ENCODE peak calls at places on chromosomes 6 and 20, in eight cellular contexts. B is lower leg skin, R is activated B cell treated with CpG ODN at 0.5 μM for 24 hours, W is IMR-90, Q is B cell, Z is astrocyte of the spinal cord, I is esophagus muscularis mucosa, E is tibial artery. O is an unnamed sample.

GRCh38 chr6:134340574-134340973 is 22.7 kb upstream of the SGK1 start:
- DNase-seq in B (no peak), R (no peak), W (no peak), Q (no peak), Z (no peak), I (no peak), E (no peak), O (no peak)

GRCh38 chr6:35283361-35283760 is 14.3 kb upstream of the DEF6 start:
- DNase-seq in B (no peak), R (no peak), W (no peak), Q (no peak), Z (no peak), I (no peak), E (no peak), O (no peak)

GRCh38 chr6:68038815-68039408 is 596.2 kb upstream of the ADGRB3 start:
- DNase-seq in B (no peak), R (no peak), W (no peak), Q (no peak), Z (no peak), I (no peak), E (no peak), O (no peak)

GRCh38 chr20:26209171-26209941 is 512.7 kb upstream of the ZNF337 start:
- DNase-seq in B (no peak), R (no peak), W (peak), Q (no peak), Z (no peak), I (no peak), E (peak), O (no peak)

GRCh38 chr6:55696041-55696440 is 117.0 kb upstream of the HMGCLL1 start:
- DNase-seq in B (no peak), R (no peak), W (no peak), Q (no peak), Z (no peak), I (no peak), E (no peak), O (no peak)

GRCh38 chr6:33633462-33634158 is 12.5 kb downstream of the ITPR3 start:
- DNase-seq in B (peak), R (peak), W (peak), Q (peak), Z (peak), I (no peak), E (peak), O (peak)

GRCh38 chr6:168086616-168087015 is 7.6 kb upstream of the FRMD1 start:
- DNase-seq in B (no peak), R (no peak), W (no peak), Q (no peak), Z (no peak), I (no peak), E (no peak), O (no peak)

GRCh38 chr20:53581444-53582311 is 12.0 kb downstream of the ZNF217 start:
- DNase-seq in B (peak), R (no peak), W (no peak), Q (peak), Z (no peak), I (no peak), E (no peak), O (no peak)

GRCh38 chr6:168122521-168122920 is 43.5 kb upstream of the FRMD1 start:
- DNase-seq in B (peak), R (peak), W (no peak), Q (no peak), Z (no peak), I (peak), E (peak), O (no peak)

GRCh38 chr6:17851720-17852161 is 135.7 kb downstream of the KIF13A start:
- DNase-seq in B (no peak), R (no peak), W (peak), Q (no peak), Z (peak), I (no peak), E (no peak), O (no peak)

GRCh38 chr6:115896538-115897129 is 164.1 kb downstream of the FRK start:
- DNase-seq in B (no peak), R (no peak), W (peak), Q (no peak), Z (peak), I (no peak), E (no peak), O (no peak)

GRCh38 chr6:84033523-84034451 is at the start of gene MRAP2:
- DNase-seq in B (no peak), R (no peak), W (no peak), Q (no peak), Z (peak), I (no peak), E (peak), O (no peak)

GRCh38 chr6:4645713-4646356 is 130.4 kb upstream of the CDYL start:
- DNase-seq in B (no peak), R (no peak), W (no peak), Q (no peak), Z (no peak), I (peak), E (no peak), O (no peak)

GRCh38 chr20:54713727-54714126 is 238.3 kb downstream of the DOK5 start:
- DNase-seq in B (no peak), R (no peak), W (no peak), Q (no peak), Z (no peak), I (no peak), E (no peak), O (no peak)

GRCh38 chr6:130366011-130366963 is at the start of gene TMEM200A:
- DNase-seq in B (peak), R (no peak), W (peak), Q (no peak), Z (peak), I (peak), E (peak), O (no peak)

GRCh38 chr20:64109390-64109747 is 2.0 kb upstream of the NPBWR2 start:
- DNase-seq in B (peak), R (no peak), W (no peak), Q (peak), Z (no peak), I (no peak), E (no peak), O (no peak)

GRCh38 chr6:87832025-87832825 is 130.2 kb upstream of the AKIRIN2 start:
- DNase-seq in B (no peak), R (no peak), W (peak), Q (peak), Z (peak), I (no peak), E (no peak), O (no peak)

GRCh38 chr20:47252879-47253307 is 103.6 kb downstream of the ZMYND8 start:
- DNase-seq in B (no peak), R (no peak), W (no peak), Q (no peak), Z (no peak), I (no peak), E (no peak), O (no peak)

GRCh38 chr6:147506704-147507114 is 1.8 kb upstream of the SAMD5 start:
- DNase-seq in B (peak), R (no peak), W (peak), Q (no peak), Z (peak), I (no peak), E (peak), O (no peak)

GRCh38 chr6:168188974-168189678 is 110.1 kb upstream of the FRMD1 start:
- DNase-seq in B (peak), R (no peak), W (no peak), Q (no peak), Z (no peak), I (no peak), E (peak), O (no peak)

GRCh38 chr6:41675176-41675767 is 37.0 kb downstream of the MDFI start:
- DNase-seq in B (no peak), R (no peak), W (no peak), Q (no peak), Z (no peak), I (no peak), E (peak), O (no peak)

GRCh38 chr6:157779705-157780604 is 43.1 kb upstream of the SNX9 start:
- DNase-seq in B (no peak), R (no peak), W (peak), Q (no peak), Z (no peak), I (no peak), E (no peak), O (no peak)

GRCh38 chr20:53654932-53655674 is 61.5 kb upstream of the ZNF217 start:
- DNase-seq in B (peak), R (no peak), W (no peak), Q (peak), Z (no peak), I (no peak), E (peak), O (no peak)

GRCh38 chr6:31497595-31498476 is at the start of gene MICB:
- DNase-seq in B (peak), R (peak), W (peak), Q (peak), Z (peak), I (peak), E (peak), O (no peak)
- TF ChIP-seq CTCF in B (no peak), R (no peak), W (no peak), Q (no peak), Z (no peak), I (no peak), E (no peak), O (no peak)

GRCh38 chr6:36577298-36577697 is 16.9 kb upstream of the SRSF3 start:
- DNase-seq in B (no peak), R (no peak), W (peak), Q (no peak), Z (peak), I (no peak), E (no peak), O (no peak)
- TF ChIP-seq CTCF in B (no peak), R (no peak), W (no peak), Q (no peak), Z (no peak), I (no peak), E (no peak), O (no peak)

GRCh38 chr6:122405417-122405816 is 6.0 kb downstream of the HSF2 start:
- DNase-seq in B (no peak), R (no peak), W (peak), Q (no peak), Z (no peak), I (no peak), E (no peak), O (no peak)
- TF ChIP-seq CTCF in B (no peak), R (no peak), W (peak), Q (no peak), Z (peak), I (no peak), E (no peak), O (no peak)

DNA sequence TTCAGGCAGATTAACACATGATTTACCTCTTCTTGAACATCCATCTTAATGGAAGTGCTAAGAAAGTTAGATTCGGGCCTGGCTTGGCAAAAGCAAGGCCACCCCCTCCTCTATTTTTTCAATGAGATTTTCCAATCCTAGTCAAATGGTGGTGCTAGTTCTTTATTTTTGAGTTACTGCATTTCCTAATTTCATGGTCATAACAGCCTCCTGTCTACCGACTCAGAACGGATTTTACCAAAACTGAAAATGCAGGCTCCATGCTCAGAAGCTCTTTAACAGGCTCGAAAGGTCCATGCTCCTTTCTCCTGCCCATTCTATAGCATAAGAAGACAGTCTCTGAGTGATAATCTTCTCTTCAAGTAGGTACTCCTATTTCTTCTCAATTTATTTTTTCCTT is 117.2 kb upstream of the ESR1 start:
- DNase-seq in B (no peak), R (no peak), W (no peak), Q (no peak), Z (no peak), I (no peak), E (no peak), O (no peak)
- TF ChIP-seq CTCF in B (no peak), R (no peak), W (no peak), Q (no peak), Z (no peak), I (no peak), E (peak), O (peak)

GRCh38 chr6:11909696-11910132 is 102.4 kb upstream of the HIVEP1 start:
- DNase-seq in B (no peak), R (no peak), W (peak), Q (no peak), Z (peak), I (no peak), E (no peak), O (no peak)

GRCh38 chr6:11908706-11909105 is 103.4 kb upstream of the HIVEP1 start:
- DNase-seq in B (no peak), R (no peak), W (no peak), Q (no peak), Z (no peak), I (no peak), E (no peak), O (no peak)

GRCh38 chr6:11911535-11911934 is 100.6 kb upstream of the HIVEP1 start:
- DNase-seq in B (no peak), R (no peak), W (peak), Q (no peak), Z (peak), I (no peak), E (no peak), O (no peak)

GRCh38 chr6:11918021-11918738 is 93.9 kb upstream of the HIVEP1 start:
- DNase-seq in B (no peak), R (no peak), W (peak), Q (no peak), Z (peak), I (no peak), E (no peak), O (no peak)

DNA sequence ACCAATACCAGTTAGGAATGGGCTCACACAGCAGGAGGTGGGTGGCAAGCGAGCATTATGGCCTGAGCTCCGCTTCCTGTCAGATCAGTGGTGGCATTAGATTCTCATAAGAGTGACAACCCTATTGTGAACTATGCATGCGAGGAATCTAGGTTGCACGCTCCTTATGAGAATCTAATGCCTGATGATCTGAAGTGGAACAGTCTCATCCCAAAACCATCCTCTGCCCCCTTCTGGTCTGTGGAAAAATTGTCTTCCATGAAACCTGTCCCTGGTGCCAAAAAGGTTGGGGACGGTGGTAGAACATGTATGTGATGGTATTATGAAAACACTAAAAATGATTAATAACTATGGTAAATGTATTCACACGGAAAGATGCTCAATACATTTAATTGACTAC is 99.7 kb upstream of the HIVEP1 start:
- DNase-seq in B (no peak), R (no peak), W (no peak), Q (no peak), Z (no peak), I (no peak), E (no peak), O (no peak)
- TF ChIP-seq CTCF in B (no peak), R (no peak), W (no peak), Q (no peak), Z (no peak), I (no peak), E (no peak), O (no peak)

DNA sequence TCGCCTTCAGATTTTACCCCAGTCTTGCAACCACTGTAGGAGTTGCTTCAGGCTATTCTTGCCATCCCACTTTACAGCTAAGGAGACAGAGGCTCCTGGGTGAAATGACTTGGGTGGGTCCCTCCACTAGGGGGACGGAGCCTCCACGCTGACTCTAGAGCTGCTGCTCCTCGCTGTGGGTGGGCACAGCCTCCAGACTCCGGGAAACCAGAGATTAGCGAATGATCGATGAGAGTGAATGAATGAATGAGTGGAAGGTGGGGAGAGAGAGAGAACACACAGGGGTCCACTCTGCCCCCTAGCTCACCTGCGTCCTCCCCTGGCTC is 10.4 kb downstream of the ZBP1 start:
- DNase-seq in B (no peak), R (no peak), W (no peak), Q (no peak), Z (no peak), I (no peak), E (no peak), O (no peak)
- TF ChIP-seq CTCF in B (no peak), R (no peak), W (no peak), Q (peak), Z (peak), I (no peak), E (no peak), O (no peak)

GRCh38 chr6:53159558-53159957 is 10.9 kb upstream of the GCM1 start:
- DNase-seq in B (no peak), R (no peak), W (peak), Q (no peak), Z (no peak), I (no peak), E (no peak), O (no peak)
- TF ChIP-seq CTCF in B (no peak), R (no peak), W (no peak), Q (no peak), Z (no peak), I (no peak), E (no peak), O (no peak)

DNA sequence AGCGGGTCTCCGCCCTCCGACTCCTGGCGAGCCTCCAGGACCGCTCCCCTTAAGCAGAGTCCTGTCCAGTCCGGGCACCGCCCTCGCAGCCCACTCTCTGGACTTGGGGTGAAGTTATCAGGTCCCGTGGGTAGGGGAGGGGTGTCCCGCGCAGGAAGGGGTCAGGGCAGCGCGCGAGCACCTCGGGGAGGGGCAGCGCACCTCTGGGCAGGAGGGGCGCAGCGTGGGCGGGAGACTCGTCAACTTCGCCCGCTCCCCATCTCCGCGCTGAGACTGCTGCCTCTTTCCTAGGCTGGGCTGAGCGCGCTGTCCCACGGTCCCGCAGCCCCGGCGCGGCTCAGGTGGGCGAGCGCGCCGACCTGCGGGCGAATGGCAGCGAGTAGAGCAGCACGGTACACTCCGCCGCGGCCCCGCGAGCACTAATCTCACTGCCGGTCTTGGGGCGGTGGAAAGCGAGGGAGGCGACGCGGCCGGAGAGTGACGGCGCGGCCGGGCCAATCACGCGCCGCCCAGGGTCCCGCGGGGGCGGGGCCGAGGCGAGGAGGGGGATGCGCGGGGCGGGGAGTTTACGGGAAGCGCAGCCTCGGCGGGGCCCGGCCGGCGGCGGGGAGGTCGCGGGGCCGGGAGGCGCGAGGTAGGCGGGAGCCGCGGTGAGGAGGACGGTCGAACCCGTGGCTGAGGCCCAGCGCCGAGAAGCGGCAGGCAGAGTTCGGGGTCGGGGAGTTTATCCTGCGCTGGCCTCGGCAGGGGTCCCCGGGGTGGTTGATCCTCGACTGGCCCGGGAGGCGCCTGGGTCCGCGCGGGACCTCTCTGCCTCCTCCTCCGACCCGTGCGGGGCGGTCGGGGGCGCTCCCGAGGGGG is at the start of gene MAN1A1:
- DNase-seq in B (peak), R (peak), W (peak), Q (peak), Z (peak), I (peak), E (peak), O (peak)
- TF ChIP-seq CTCF in B (no peak), R (no peak), W (no peak), Q (no peak), Z (no peak), I (no peak), E (no peak), O (no peak)

GRCh38 chr6:117601811-117602150 is 530 bp downstream of the GOPC start:
- DNase-seq in B (no peak), R (no peak), W (no peak), Q (no peak), Z (no peak), I (no peak), E (no peak), O (no peak)

GRCh38 chr6:117605169-117605826 is 3.0 kb upstream of the GOPC start:
- DNase-seq in B (no peak), R (no peak), W (peak), Q (no peak), Z (peak), I (no peak), E (no peak), O (peak)

GRCh38 chr6:117600008-117600743 is 2.1 kb downstream of the GOPC start:
- DNase-seq in B (no peak), R (no peak), W (peak), Q (no peak), Z (peak), I (no peak), E (no peak), O (no peak)

GRCh38 chr6:117602899-117603588 is 733 bp upstream of the GOPC start:
- DNase-seq in B (no peak), R (no peak), W (no peak), Q (no peak), Z (no peak), I (no peak), E (no peak), O (no peak)

DNA sequence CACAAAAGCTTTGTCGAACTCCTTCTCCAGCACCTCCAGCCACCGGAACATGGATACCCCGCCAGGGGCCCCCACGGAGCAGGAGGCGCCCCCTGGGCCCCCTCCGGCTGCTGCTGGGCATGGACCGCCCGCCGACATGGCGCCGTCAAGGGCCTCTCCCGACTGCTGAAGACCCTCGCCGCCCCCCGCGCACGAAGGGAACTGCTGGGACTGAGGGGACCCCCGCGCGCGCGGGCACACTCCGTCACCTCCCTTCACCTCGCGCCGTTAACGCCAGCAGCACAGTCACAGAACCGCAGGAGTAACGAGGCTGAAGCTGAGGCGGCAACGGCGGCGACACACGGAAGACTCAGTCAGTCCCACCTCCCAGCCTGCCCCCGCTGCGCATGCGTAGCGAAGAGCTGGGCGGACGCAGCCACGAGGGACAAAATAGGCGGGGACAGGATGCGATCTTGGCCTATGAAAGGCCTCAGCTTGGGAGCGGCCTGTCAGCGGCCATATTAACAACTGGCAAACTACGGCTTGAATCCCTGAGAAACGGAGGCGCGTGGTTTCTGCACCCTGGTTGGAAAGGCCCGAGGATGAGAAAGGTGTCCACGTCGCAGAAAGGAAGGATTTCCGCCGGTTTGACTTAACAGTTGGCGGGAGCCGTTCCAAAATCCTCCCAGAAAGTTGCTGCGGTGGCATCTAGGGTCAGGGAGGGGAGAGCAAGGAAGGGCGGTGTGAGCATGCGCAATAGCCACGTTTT is at the start of gene GOPC:
- DNase-seq in B (peak), R (peak), W (peak), Q (peak), Z (peak), I (peak), E (peak), O (peak)
- TF ChIP-seq CTCF in B (no peak), R (no peak), W (peak), Q (peak), Z (peak), I (no peak), E (no peak), O (no peak)

O was measured in D721Med.